ENCODE peak calls at places on chromosomes 11 and 22, in six cellular contexts. R is left cardiac atrium; T is stimulated activated CD4-positive, alpha-beta T cell treated with anti-CD3 and anti-CD28 coated beads, Interleukin-1b, Interleukin-23, amount 100 ng/mL, for 24 hours; G is WTC11; K is adipocyte; L is right cardiac atrium. J is an unnamed sample.

GRCh38 chr22:26743149-26743548 is 85.8 kb downstream of the MIAT start:
- DNase-seq in R (no peak), T (no peak), G (no peak), K (no peak), L (no peak), J (no peak)

GRCh38 chr22:50252081-50253045 is 1.3 kb upstream of the HDAC10 start:
- DNase-seq in R (peak), T (peak), G (peak), K (peak), L (peak), J (peak)

GRCh38 chr11:45165806-45166603 is 19.6 kb downstream of the PRDM11 start:
- DNase-seq in R (no peak), T (no peak), G (no peak), K (no peak), L (no peak), J (no peak)

GRCh38 chr11:118715245-118715807 is 35.9 kb upstream of the TREH start:
- DNase-seq in R (no peak), T (no peak), G (no peak), K (peak), L (no peak), J (no peak)

GRCh38 chr11:21105196-21105917 is 436.0 kb downstream of the NELL1 start:
- DNase-seq in R (no peak), T (no peak), G (no peak), K (no peak), L (no peak), J (no peak)

GRCh38 chr11:62401781-62402180 is 17.1 kb upstream of the SCGB1A1 start:
- DNase-seq in R (no peak), T (no peak), G (no peak), K (no peak), L (no peak), J (no peak)

GRCh38 chr11:19913893-19914249 is 201.2 kb downstream of the NAV2 start:
- DNase-seq in R (no peak), T (no peak), G (no peak), K (no peak), L (no peak), J (no peak)

GRCh38 chr11:88420165-88420781 is 82.7 kb upstream of the CTSC start:
- DNase-seq in R (peak), T (no peak), G (no peak), K (no peak), L (peak), J (peak)

GRCh38 chr11:62804310-62805043 is 763 bp downstream of the NXF1 start:
- DNase-seq in R (no peak), T (no peak), G (no peak), K (peak), L (no peak), J (peak)

GRCh38 chr11:119991669-119992068 is 146.2 kb downstream of the TRIM29 start:
- DNase-seq in R (no peak), T (no peak), G (no peak), K (no peak), L (no peak), J (no peak)

GRCh38 chr11:128157423-128158298 is 429.7 kb downstream of the ETS1 start:
- DNase-seq in R (peak), T (peak), G (peak), K (peak), L (no peak), J (peak)

GRCh38 chr11:3035333-3035732 is 21.9 kb downstream of the CARS1 start:
- DNase-seq in R (no peak), T (no peak), G (no peak), K (no peak), L (no peak), J (no peak)

GRCh38 chr22:21615731-21616130 is 14.1 kb downstream of the YDJC start:
- DNase-seq in R (no peak), T (no peak), G (no peak), K (no peak), L (no peak), J (no peak)

GRCh38 chr22:30733081-30733680 is 38.5 kb downstream of the OSBP2 start:
- DNase-seq in R (no peak), T (no peak), G (no peak), K (no peak), L (no peak), J (no peak)

GRCh38 chr22:17954860-17955587 is 69.3 kb downstream of the MICAL3 start:
- DNase-seq in R (no peak), T (no peak), G (no peak), K (no peak), L (no peak), J (no peak)

GRCh38 chr11:6736495-6737121 is 35.2 kb downstream of the OR2AG2 start:
- DNase-seq in R (no peak), T (no peak), G (no peak), K (no peak), L (no peak), J (no peak)

GRCh38 chr11:44065851-44066731 is at the start of gene ACCS:
- DNase-seq in R (peak), T (peak), G (peak), K (peak), L (peak), J (peak)

GRCh38 chr11:17020831-17021230 is 6.6 kb upstream of the PLEKHA7 start:
- DNase-seq in R (no peak), T (no peak), G (no peak), K (no peak), L (no peak), J (no peak)

GRCh38 chr22:40594346-40594745 is 42.2 kb downstream of the MRTFA start:
- DNase-seq in R (no peak), T (no peak), G (no peak), K (no peak), L (no peak), J (no peak)

GRCh38 chr11:129380413-129380812 is 4.8 kb downstream of the BARX2 start:
- DNase-seq in R (no peak), T (no peak), G (no peak), K (no peak), L (no peak), J (no peak)